ENCODE peak calls at places on chromosomes 4 and X, in four cellular contexts. G is K562, R is GM12878, V is HepG2. M is an unnamed sample.

GRCh38 chrX:151830911-151831310 is 81.8 kb upstream of the MAGEA4 start:
- DNase-seq in G (no peak), V (no peak), R (no peak), M (no peak)

GRCh38 chrX:106912864-106913263 is 7.3 kb upstream of the CLDN2 start:
- DNase-seq in V (no peak), G (no peak), R (no peak), M (no peak)

GRCh38 chr4:53039741-53040458 is 177.8 kb downstream of the RASL11B start:
- DNase-seq in G (peak), V (no peak), R (no peak), M (no peak)

GRCh38 chr4:147633113-147633512 is 15.9 kb downstream of the TMEM184C start:
- DNase-seq in G (no peak), R (no peak), V (no peak), M (no peak)

GRCh38 chr4:153438916-153439756 is 27.0 kb upstream of the TMEM131L start:
- DNase-seq in R (peak), G (no peak), V (no peak), M (no peak)

GRCh38 chr4:123288309-123289025 is 108.1 kb upstream of the SPRY1 start:
- DNase-seq in G (no peak), V (no peak), R (no peak), M (no peak)

GRCh38 chrX:2577844-2578444 is 77.2 kb upstream of the DHRSX start:
- DNase-seq in G (no peak), V (no peak), R (no peak), M (no peak)

GRCh38 chr4:127870688-127871087 is 10.0 kb upstream of the PLK4 start:
- DNase-seq in R (no peak), G (no peak), V (no peak), M (no peak)

GRCh38 chr4:136706942-136707341 is 825.4 kb downstream of the PCDH18 start:
- DNase-seq in R (no peak), V (no peak), G (no peak), M (no peak)

GRCh38 chr4:145878501-145879435 is 59.9 kb downstream of the ZNF827 start:
- DNase-seq in G (no peak), V (no peak), R (no peak), M (no peak)

GRCh38 chr4:167940217-167940616 is 152.1 kb upstream of the ANXA10 start:
- DNase-seq in V (no peak), G (no peak), R (no peak), M (no peak)

DNA sequence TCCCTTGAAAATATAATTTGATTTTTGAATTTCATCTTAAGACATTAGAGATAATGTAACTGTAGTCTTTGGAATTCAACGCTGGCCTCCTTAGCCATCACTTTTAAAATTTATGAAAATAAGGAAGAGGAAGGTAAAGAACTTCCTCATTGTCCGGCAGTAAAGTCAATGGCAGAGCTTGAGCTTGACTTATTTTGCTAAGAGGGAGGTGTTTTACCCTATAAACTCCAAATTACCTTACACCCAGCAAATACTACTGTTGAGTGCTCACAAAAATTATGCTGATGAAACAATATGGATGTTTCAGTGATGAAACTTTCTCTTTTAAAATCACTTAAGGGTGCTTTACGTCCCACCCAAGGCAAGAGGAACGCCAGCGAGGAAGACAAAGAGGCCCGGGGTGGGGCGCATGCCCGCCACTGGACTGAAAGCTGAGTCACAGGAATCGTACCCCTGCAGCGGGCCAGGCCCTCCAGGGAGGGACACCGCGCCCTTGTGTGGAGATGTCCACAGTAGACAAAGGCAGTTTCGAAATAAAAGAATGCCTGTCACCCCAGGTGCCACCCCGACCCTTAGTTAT is 603 bp upstream of the TMSB4X start:
- DNase-seq in R (no peak), V (no peak), G (peak), M (peak)
- TF ChIP-seq USF2 in R (no peak), V (no peak), G (no peak), M (no peak)

DNA sequence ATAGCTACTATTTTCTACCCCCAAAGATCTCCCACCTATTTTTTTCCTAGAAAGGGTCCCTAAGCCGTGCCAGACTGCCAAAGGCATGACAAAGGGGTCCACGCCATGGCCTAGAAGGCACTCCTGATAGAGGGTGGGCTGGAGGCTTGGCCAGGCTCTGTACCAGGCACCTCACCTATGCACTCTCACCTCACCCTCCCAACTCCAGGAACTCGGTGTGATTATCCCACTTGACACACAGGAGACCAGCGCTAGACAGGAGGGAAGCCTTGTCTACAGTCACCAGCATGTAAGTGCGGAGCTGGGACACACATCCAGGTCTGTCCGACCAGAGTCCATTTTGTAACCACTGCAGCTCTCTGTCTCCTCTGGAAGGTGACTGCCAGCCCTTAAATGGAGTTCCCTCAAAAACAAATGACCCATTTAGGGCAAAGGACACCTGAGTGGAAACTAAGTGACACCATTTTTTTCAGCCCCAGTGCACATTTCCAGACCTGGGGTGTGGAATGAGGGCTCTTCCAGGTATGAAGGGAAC is 106.4 kb downstream of the RTL5 start:
- DNase-seq in G (no peak), V (no peak), R (no peak), M (no peak)
- TF ChIP-seq ATF2 in G (no peak), V (no peak), R (no peak), M (no peak)

GRCh38 chr4:158805628-158806471 is 37.0 kb downstream of the FNIP2 start:
- DNase-seq in V (no peak), G (no peak), R (no peak), M (no peak)
- TF ChIP-seq NR2C2 in V (no peak), G (no peak), R (no peak), M (no peak)

GRCh38 chr4:150743564-150744342 is 161.8 kb downstream of the MAB21L2 start:
- DNase-seq in R (peak), G (no peak), V (no peak), M (no peak)
- TF ChIP-seq USF2 in R (no peak), G (no peak), V (no peak), M (no peak)

DNA sequence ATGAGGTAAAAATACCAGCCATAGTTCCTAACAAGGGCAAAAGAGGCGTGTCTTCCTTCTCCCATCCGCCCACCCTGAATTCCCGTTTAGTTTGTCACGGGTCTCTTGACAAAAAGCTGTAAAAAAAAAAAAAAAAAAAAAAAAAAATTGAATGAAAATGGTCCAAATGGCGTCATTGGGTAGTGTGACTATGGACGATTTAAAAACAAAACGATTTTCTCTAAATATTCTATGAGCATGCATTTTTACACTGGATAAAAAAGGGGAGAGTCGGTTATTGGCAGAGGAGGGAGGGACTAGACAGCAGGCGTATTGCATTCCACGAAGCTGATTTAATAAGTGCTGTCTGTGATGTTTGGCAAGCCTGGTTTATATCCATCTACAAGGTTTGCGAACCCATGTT is at the start of gene FAM133A:
- DNase-seq in G (no peak), R (no peak), V (no peak), M (no peak)
- TF ChIP-seq ATF2 in G (no peak), R (no peak), V (no peak), M (no peak)

DNA sequence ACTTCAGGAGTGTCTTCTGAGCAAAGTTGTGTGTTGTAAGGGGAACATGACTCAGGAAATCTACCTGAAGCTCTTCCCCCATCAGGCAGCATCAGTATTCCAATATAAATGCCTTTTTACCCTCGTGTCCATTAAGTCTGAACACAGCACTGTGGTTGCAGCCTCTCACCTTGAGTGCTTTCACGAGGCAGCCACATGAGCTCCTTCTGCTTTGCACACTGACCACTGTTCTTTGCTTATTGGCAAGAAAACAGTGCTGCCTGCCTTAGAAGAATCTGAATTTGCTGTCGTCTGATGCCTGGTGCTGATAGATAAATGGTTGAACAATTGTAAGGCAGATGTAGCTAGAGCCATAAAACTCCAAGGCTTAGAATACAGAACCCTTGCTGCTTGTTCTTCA is 139.6 kb upstream of the WDR1 start:
- DNase-seq in R (no peak), G (no peak), V (no peak), M (no peak)
- TF ChIP-seq NR2C2 in R (no peak), G (no peak), V (no peak), M (no peak)

GRCh38 chr4:102423375-102423774 is 77.8 kb upstream of the NFKB1 start:
- DNase-seq in R (no peak), G (no peak), V (no peak), M (no peak)

GRCh38 chr4:102422843-102423242 is 77.6 kb upstream of the SLC39A8 start:
- DNase-seq in V (no peak), G (no peak), R (no peak), M (no peak)

GRCh38 chr4:102416765-102417164 is 71.5 kb upstream of the SLC39A8 start:
- DNase-seq in G (no peak), V (no peak), R (no peak), M (no peak)

GRCh38 chr4:102420563-102421221 is 75.4 kb upstream of the SLC39A8 start:
- DNase-seq in G (no peak), R (no peak), V (peak), M (no peak)
- TF ChIP-seq USF2 in G (no peak), R (no peak), V (no peak), M (no peak)